ENCODE peak calls at places on chromosomes 1 and 21, in eight cellular contexts. O is thyroid gland, J is neural crest cell, L is mesothelial cell of epicardium, V is endothelial cell, F is Caco-2, Y is lower lobe of right lung, U is GM10248. K is an unnamed sample.

GRCh38 chr1:31054349-31054748 is 11.2 kb downstream of the PUM1 start:
- DNase-seq in O (no peak), J (no peak), L (no peak), V (no peak), F (no peak), Y (no peak), U (no peak), K (no peak)

GRCh38 chr1:236425031-236425663 is 31.1 kb downstream of the EDARADD start:
- DNase-seq in O (no peak), J (no peak), L (no peak), V (no peak), F (peak), Y (no peak), U (peak), K (peak)

GRCh38 chr1:9198538-9199361 is 35.8 kb upstream of the H6PD start:
- DNase-seq in O (no peak), J (peak), L (peak), V (peak), F (no peak), Y (no peak), U (no peak), K (no peak)

GRCh38 chr1:84298336-84298687 is 3.2 kb upstream of the SAMD13 start:
- DNase-seq in O (peak), J (peak), L (peak), V (peak), F (peak), Y (peak), U (peak), K (peak)

GRCh38 chr1:176837708-176838107 is 326.8 kb downstream of the ASTN1 start:
- DNase-seq in O (no peak), J (no peak), L (no peak), V (no peak), F (no peak), Y (no peak), U (no peak), K (no peak)

GRCh38 chr1:168179411-168180147 is 817 bp downstream of the TIPRL start:
- DNase-seq in O (no peak), J (no peak), L (no peak), V (no peak), F (peak), Y (no peak), U (peak), K (no peak)

GRCh38 chr21:32331444-32332305 is 33.0 kb downstream of the MRAP start:
- DNase-seq in O (no peak), J (no peak), L (no peak), V (no peak), F (no peak), Y (no peak), U (no peak), K (no peak)

GRCh38 chr21:41957991-41958766 is 4.4 kb upstream of the C2CD2 start:
- DNase-seq in O (peak), J (no peak), L (peak), V (no peak), F (peak), Y (no peak), U (no peak), K (no peak)

GRCh38 chr1:175137369-175137768 is 55.2 kb downstream of the KIAA0040 start:
- DNase-seq in O (no peak), J (no peak), L (no peak), V (no peak), F (no peak), Y (no peak), U (no peak), K (no peak)

GRCh38 chr1:151502859-151503509 is 8.2 kb upstream of the CGN start:
- DNase-seq in O (no peak), J (no peak), L (no peak), V (no peak), F (no peak), Y (no peak), U (no peak), K (no peak)

GRCh38 chr1:224732367-224733006 is 116.4 kb downstream of the CNIH3 start:
- DNase-seq in O (no peak), J (no peak), L (no peak), V (no peak), F (no peak), Y (no peak), U (no peak), K (no peak)

GRCh38 chr1:179742717-179743678 is at the start of gene FAM163A:
- DNase-seq in O (peak), J (peak), L (peak), V (peak), F (no peak), Y (no peak), U (peak), K (no peak)

GRCh38 chr1:154574715-154575114 is 7.1 kb downstream of the CHRNB2 start:
- DNase-seq in O (no peak), J (no peak), L (peak), V (no peak), F (no peak), Y (no peak), U (no peak), K (no peak)

GRCh38 chr1:109620890-109621289 is 1.3 kb downstream of the AMPD2 start:
- DNase-seq in O (peak), J (peak), L (peak), V (peak), F (peak), Y (peak), U (peak), K (peak)

GRCh38 chr1:61270761-61271411 is 188.5 kb downstream of the NFIA start:
- DNase-seq in O (no peak), J (no peak), L (no peak), V (no peak), F (no peak), Y (no peak), U (no peak), K (no peak)

GRCh38 chr1:14377386-14377785 is 221.1 kb upstream of the KAZN start:
- DNase-seq in O (no peak), J (no peak), L (no peak), V (no peak), F (no peak), Y (no peak), U (no peak), K (no peak)

GRCh38 chr1:214248294-214249082 is 32.5 kb upstream of the SMYD2 start:
- DNase-seq in O (no peak), J (no peak), L (no peak), V (no peak), F (no peak), Y (no peak), U (no peak), K (no peak)

GRCh38 chr1:27488523-27489138 is 1.3 kb downstream of the WASF2 start:
- DNase-seq in O (no peak), J (no peak), L (no peak), V (no peak), F (peak), Y (no peak), U (no peak), K (peak)

GRCh38 chr1:67460648-67461500 is 30.7 kb upstream of the SERBP1 start:
- DNase-seq in O (no peak), J (no peak), L (no peak), V (no peak), F (no peak), Y (no peak), U (no peak), K (no peak)

GRCh38 chr1:61441723-61442262 is 283.1 kb downstream of the TM2D1 start:
- DNase-seq in O (no peak), J (no peak), L (no peak), V (no peak), F (no peak), Y (no peak), U (no peak), K (no peak)

GRCh38 chr1:16420719-16421118 is 16.5 kb downstream of the SPATA21 start:
- DNase-seq in O (no peak), J (no peak), L (no peak), V (no peak), F (no peak), Y (no peak), U (peak), K (peak)

GRCh38 chr1:64892576-64893573 is 73.5 kb downstream of the JAK1 start:
- DNase-seq in O (no peak), J (no peak), L (no peak), V (no peak), F (no peak), Y (no peak), U (no peak), K (no peak)

GRCh38 chr1:103107696-103108524 is at the start of gene COL11A1:
- DNase-seq in O (peak), J (peak), L (peak), V (peak), F (no peak), Y (no peak), U (no peak), K (no peak)

GRCh38 chr1:156961709-156962108 is 41.3 kb downstream of the LRRC71 start:
- DNase-seq in O (no peak), J (no peak), L (no peak), V (no peak), F (peak), Y (no peak), U (no peak), K (no peak)

GRCh38 chr1:192604979-192605620 is 29.5 kb downstream of the RGS1 start:
- DNase-seq in O (no peak), J (no peak), L (no peak), V (no peak), F (no peak), Y (no peak), U (no peak), K (peak)

GRCh38 chr1:226195144-226195543 is 8.6 kb upstream of the ACBD3 start:
- DNase-seq in O (no peak), J (no peak), L (no peak), V (no peak), F (no peak), Y (no peak), U (no peak), K (no peak)

GRCh38 chr21:42799948-42800347 is 79.4 kb downstream of the WDR4 start:
- DNase-seq in O (peak), J (no peak), L (no peak), V (no peak), F (no peak), Y (no peak), U (no peak), K (peak)

DNA sequence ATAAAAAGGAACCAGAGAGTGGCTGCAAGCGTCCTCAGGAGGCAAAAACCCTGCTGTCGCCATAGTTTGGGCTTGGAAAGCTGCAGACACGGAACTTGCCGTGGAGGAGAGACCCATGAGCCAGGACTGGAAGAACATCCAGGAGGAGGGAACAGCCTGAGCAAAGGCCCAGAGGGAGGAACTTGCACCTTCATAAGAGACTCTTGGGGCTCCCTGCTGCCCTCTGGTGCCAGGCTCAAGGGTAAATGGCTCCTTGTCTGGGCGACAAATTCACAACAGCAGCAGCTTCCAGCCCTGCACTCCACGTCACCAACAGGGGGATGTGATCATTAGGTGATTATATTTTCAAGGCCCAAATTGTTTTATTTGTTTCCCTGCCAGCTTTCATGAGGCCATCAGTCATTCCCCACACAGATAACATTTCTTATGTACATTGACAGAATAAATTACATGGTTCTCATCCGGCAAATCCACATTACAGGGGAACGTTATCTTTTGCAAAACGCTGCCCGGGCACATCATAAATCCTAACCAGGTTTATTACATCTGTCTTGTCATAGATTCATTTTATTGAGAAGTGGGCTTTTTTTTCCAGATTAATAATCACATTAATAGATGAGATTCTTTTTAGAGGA is 143.0 kb upstream of the GRIK3 start:
- DNase-seq in O (peak), J (peak), L (no peak), V (peak), F (no peak), Y (peak), U (peak), K (no peak)
- TF ChIP-seq CTCF in O (no peak), J (peak), L (no peak), V (peak), F (no peak), Y (peak), U (peak), K (no peak)

GRCh38 chr1:20072771-20073170 is 2.8 kb downstream of the PLA2G5 start:
- DNase-seq in O (no peak), J (no peak), L (no peak), V (no peak), F (no peak), Y (no peak), U (no peak), K (no peak)

GRCh38 chr1:20068722-20069121 is 1.3 kb upstream of the PLA2G5 start:
- DNase-seq in O (no peak), J (no peak), L (no peak), V (no peak), F (no peak), Y (no peak), U (no peak), K (no peak)

GRCh38 chr1:20071416-20071815 is 1.4 kb downstream of the PLA2G5 start:
- DNase-seq in O (no peak), J (no peak), L (no peak), V (no peak), F (no peak), Y (no peak), U (no peak), K (no peak)

GRCh38 chr1:20070357-20070756 is 363 bp downstream of the PLA2G5 start:
- DNase-seq in O (no peak), J (no peak), L (no peak), V (no peak), F (no peak), Y (no peak), U (no peak), K (no peak)

GRCh38 chr1:20069932-20070331 is at the start of gene PLA2G5:
- DNase-seq in O (peak), J (no peak), L (no peak), V (no peak), F (no peak), Y (no peak), U (no peak), K (no peak)
- TF ChIP-seq CTCF in O (no peak), J (no peak), L (no peak), V (no peak), F (no peak), Y (no peak), U (no peak), K (no peak)

GRCh38 chr1:240170806-240171205 is 79.1 kb downstream of the FMN2 start:
- DNase-seq in O (no peak), J (no peak), L (no peak), V (no peak), F (no peak), Y (no peak), U (no peak), K (no peak)

GRCh38 chr1:240170245-240170644 is 78.6 kb downstream of the FMN2 start:
- DNase-seq in O (no peak), J (no peak), L (no peak), V (no peak), F (no peak), Y (no peak), U (no peak), K (no peak)

GRCh38 chr1:240164742-240165141 is 73.1 kb downstream of the FMN2 start:
- DNase-seq in O (no peak), J (no peak), L (no peak), V (no peak), F (no peak), Y (no peak), U (no peak), K (no peak)

GRCh38 chr1:240171907-240172306 is 80.2 kb downstream of the FMN2 start:
- DNase-seq in O (no peak), J (no peak), L (no peak), V (no peak), F (no peak), Y (no peak), U (no peak), K (no peak)

DNA sequence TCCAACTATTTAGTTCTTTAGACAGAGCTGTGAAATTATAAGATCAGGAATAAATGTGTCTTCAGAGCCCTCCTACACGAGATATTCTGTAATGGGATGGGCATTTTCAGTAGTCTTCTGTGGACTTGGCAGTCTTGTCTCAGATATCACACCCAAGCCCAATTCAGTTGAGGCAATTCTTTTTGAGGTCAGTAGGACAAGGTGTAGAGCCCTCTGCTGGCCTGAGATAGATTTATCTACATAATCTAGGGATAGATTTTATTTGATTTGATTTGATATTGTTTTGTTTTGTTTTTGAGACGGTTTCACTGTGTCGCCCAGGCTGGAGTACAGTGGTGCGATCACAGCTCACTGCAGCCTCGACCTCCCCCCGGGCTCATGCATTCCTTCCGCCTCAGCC is 77.5 kb downstream of the FMN2 start:
- DNase-seq in O (no peak), J (no peak), L (no peak), V (no peak), F (no peak), Y (no peak), U (no peak), K (no peak)
- TF ChIP-seq CTCF in O (no peak), J (peak), L (no peak), V (peak), F (no peak), Y (no peak), U (no peak), K (no peak)

DNA sequence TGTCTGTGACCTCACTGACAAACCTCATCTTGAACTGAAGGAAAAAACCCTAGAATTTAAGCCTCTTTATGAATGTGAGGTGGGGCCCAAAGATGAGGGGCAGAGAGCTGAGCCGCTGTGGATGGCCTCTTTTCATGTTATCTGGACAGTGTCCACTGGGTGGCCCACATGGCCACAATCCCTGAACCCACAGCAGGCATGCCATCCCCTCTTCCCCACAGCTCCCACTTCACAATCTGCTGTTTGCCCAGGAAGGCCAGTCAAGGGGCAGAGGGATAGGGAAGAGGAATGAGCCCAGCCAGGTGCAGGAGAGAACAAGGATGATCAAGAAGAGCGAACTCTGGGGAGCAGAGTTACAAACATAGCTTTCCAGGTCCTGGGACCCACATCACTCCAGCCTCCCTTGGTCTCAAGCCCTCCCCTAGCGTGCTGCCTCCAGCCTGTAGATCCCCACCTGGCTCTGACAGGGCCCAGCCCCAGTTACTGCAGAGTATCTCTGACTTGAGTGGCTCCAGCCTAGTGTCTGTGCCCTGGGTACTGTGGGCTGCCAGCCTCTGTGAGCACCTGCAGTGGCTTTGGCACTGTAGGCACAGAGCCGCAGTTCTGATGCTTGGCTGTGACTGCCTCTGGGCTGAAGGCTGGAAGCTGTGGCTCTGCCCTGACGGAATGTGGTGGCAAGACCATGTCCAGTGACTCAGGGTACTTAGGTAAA is 1.9 kb upstream of the SLFNL1 start:
- DNase-seq in O (no peak), J (no peak), L (no peak), V (no peak), F (peak), Y (no peak), U (no peak), K (no peak)
- TF ChIP-seq CTCF in O (no peak), J (peak), L (no peak), V (peak), F (peak), Y (no peak), U (no peak), K (no peak)

DNA sequence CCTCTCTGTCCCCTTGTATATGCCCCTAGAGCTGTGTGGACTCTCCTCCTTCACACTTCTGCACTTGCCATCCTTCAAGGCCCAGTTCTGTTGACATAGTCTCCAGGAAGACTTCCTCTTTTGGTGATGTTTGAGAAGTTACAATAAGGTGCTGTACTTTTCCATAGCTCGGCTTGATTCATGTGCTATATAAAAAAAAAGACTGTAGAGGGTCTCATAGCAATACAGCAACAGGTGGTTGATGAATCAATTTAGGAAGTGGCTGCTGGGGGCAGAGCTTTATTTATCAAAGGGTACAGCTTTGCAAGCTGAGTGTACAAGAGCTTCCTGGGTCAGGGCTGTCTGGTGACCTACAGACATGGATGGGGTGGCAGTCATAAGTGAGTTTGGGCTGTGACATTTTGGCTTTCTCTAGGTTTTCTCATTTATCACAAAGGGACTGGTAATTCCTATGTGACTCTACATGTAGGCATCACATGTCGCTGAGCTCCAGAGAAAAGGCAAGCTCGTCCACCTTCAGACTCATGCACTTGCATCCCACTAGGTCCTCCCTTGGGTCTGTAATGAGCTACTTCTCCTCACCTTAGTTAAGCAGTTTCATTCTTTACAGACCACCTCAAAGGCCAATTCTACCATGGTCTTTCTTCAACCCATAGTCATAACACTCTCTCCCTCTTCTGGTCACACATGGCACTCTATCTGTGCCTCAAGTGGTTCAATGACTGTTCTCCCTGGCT is 102.5 kb downstream of the RUNX1 start:
- DNase-seq in O (no peak), J (no peak), L (no peak), V (no peak), F (no peak), Y (no peak), U (no peak), K (peak)
- TF ChIP-seq CTCF in O (no peak), J (no peak), L (no peak), V (no peak), F (no peak), Y (no peak), U (no peak), K (no peak)

GRCh38 chr1:11114966-11115365 is 15.3 kb upstream of the EXOSC10 start:
- DNase-seq in O (no peak), J (no peak), L (no peak), V (no peak), F (no peak), Y (no peak), U (no peak), K (no peak)
- TF ChIP-seq CTCF in O (no peak), J (no peak), L (no peak), V (no peak), F (no peak), Y (no peak), U (no peak), K (no peak)

K was measured in B cell.